ENCODE peak calls at places on chromosomes 6 and 20, in eight cellular contexts. J, L, I, K, A, P, Y and F are unnamed samples.
A peak's percentile ranks its signal among the peaks of the same experiment; 100 is the strongest.

GRCh38 chr6:158231551-158232444 is 63.6 kb downstream of the GTF2H5 start:
- DNase-seq in J (no peak), I (peak; percentile 54), Y (peak; percentile 75), P (peak; percentile 92), K (peak; percentile 69), A (peak; percentile 87), L (peak; percentile 66), F (peak; percentile 79)

GRCh38 chr20:56998438-56998837 is 268.0 kb downstream of the BMP7 start:
- DNase-seq in I (no peak), K (no peak), L (no peak), A (no peak), P (no peak), Y (no peak), J (no peak), F (no peak)

GRCh38 chr6:149052350-149053106 is 265.0 kb upstream of the TAB2 start:
- DNase-seq in L (no peak), K (no peak), Y (no peak), J (no peak), P (no peak), I (no peak), A (no peak), F (no peak)

GRCh38 chr6:17885079-17885478 is 102.4 kb downstream of the KIF13A start:
- DNase-seq in J (no peak), P (no peak), A (no peak), L (peak; percentile 11), K (no peak), Y (no peak), I (no peak), F (no peak)

GRCh38 chr6:160996316-160996715 is 4.7 kb downstream of the MAP3K4 start:
- DNase-seq in K (no peak), L (no peak), Y (no peak), P (no peak), I (no peak), J (no peak), A (no peak), F (no peak)

GRCh38 chr6:40171343-40171742 is 237.1 kb upstream of the MOCS1 start:
- DNase-seq in K (no peak), L (no peak), I (no peak), J (no peak), A (no peak), Y (no peak), P (no peak), F (no peak)

GRCh38 chr20:25042531-25043498 is 15.1 kb downstream of the ACSS1 start:
- DNase-seq in A (no peak), P (peak; percentile 77), Y (peak; percentile 70), J (no peak), I (no peak), K (no peak), L (no peak), F (peak; percentile 59)

GRCh38 chr20:63048516-63049190 is 41.9 kb upstream of the BHLHE23 start:
- DNase-seq in I (no peak), A (no peak), K (no peak), P (no peak), L (no peak), Y (no peak), J (no peak), F (no peak)

GRCh38 chr6:169426611-169427010 is 173.0 kb upstream of the THBS2 start:
- DNase-seq in J (no peak), I (no peak), L (no peak), A (no peak), K (no peak), Y (no peak), P (no peak), F (no peak)

GRCh38 chr6:128371113-128371512 is 149.3 kb downstream of the PTPRK start:
- DNase-seq in J (no peak), I (no peak), P (no peak), Y (no peak), L (no peak), A (no peak), K (no peak), F (no peak)

GRCh38 chr20:2578430-2579192 is 42.2 kb downstream of the TMC2 start:
- DNase-seq in P (no peak), L (no peak), I (no peak), Y (no peak), K (no peak), J (no peak), A (peak; percentile 63), F (no peak)

GRCh38 chr6:104816141-104816540 is 43.6 kb downstream of the HACE1 start:
- DNase-seq in K (no peak), L (no peak), Y (no peak), J (no peak), A (no peak), P (no peak), I (no peak), F (no peak)

GRCh38 chr20:55592866-55593265 is 412.5 kb downstream of the CBLN4 start:
- DNase-seq in L (no peak), A (no peak), J (no peak), K (no peak), Y (no peak), P (no peak), I (no peak), F (no peak)

GRCh38 chr6:159169557-159170332 is 545 bp downstream of the FNDC1 start:
- DNase-seq in K (peak; percentile 77), A (peak; percentile 52), Y (peak; percentile 22), L (peak; percentile 47), I (peak; percentile 46), J (no peak), P (peak; percentile 26), F (no peak)

GRCh38 chr6:139926711-139927110 is 552.3 kb upstream of the CITED2 start:
- DNase-seq in A (no peak), K (no peak), Y (no peak), I (peak; percentile 82), P (no peak), J (no peak), L (peak; percentile 38), F (no peak)

GRCh38 chr6:152583888-152584287 is 53.3 kb downstream of the SYNE1 start:
- DNase-seq in Y (no peak), J (no peak), K (no peak), I (no peak), P (no peak), L (no peak), A (no peak), F (no peak)

GRCh38 chr20:25320035-25320800 is 70.4 kb downstream of the ABHD12 start:
- DNase-seq in I (no peak), J (no peak), P (no peak), Y (no peak), K (no peak), A (no peak), L (no peak), F (no peak)

GRCh38 chr20:3858689-3859088 is 12.1 kb downstream of the MAVS start:
- DNase-seq in I (no peak), P (no peak), J (no peak), Y (no peak), A (no peak), K (no peak), L (no peak), F (no peak)

GRCh38 chr20:43925786-43926185 is 11.1 kb downstream of the TOX2 start:
- DNase-seq in J (no peak), A (no peak), L (peak; percentile 64), P (no peak), K (no peak), I (no peak), Y (peak; percentile 30), F (no peak)

DNA sequence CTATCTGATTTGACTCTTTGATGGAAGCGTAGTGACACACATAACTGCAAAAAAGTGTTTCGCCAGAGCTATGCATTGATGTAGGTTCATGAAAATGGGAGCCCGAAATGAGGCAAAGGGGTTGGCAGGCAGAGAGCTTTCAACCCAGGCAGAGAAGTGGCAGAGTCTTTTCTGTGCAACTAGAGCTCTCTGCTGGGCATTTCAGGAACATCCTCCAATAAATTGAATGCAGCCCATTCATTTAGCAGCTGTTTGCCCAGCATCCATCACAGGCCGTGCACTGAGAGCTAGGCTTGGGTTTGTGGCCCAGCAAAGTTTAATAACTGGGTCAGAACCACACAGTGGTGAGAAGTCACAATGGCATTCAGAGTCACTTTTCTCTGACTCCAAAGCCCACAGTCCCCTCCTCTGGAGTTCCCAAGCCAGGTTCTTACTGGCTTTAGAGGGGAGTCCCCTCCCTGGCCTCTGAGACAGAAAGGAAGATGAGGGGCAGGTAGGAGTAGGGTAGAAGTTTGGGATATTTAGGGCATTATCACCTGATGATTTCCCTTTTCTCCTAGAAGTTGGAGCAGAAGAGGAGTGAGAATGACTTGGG is 31.8 kb upstream of the ELMO2 start:
- DNase-seq in K (no peak), Y (no peak), A (peak; percentile 37), L (peak; percentile 41), I (peak; percentile 11), P (peak; percentile 44), J (no peak), F (no peak)
- TF ChIP-seq CTCF in K (peak; percentile 65), Y (peak; percentile 45), A (peak; percentile 48), L (peak; percentile 58), I (peak; percentile 38), P (peak; percentile 8), J (peak; percentile 48), F (no peak)

GRCh38 chr6:57038906-57039305 is 7.6 kb upstream of the KIAA1586 start:
- DNase-seq in A (no peak), J (no peak), P (no peak), Y (no peak), L (no peak), I (no peak), K (no peak), F (no peak)

GRCh38 chr6:57044568-57044967 is 1.9 kb upstream of the KIAA1586 start:
- DNase-seq in J (no peak), A (no peak), K (no peak), P (no peak), I (no peak), L (no peak), Y (no peak), F (no peak)

GRCh38 chr6:57035549-57035948 is 10.9 kb upstream of the KIAA1586 start:
- DNase-seq in P (no peak), I (no peak), K (no peak), A (no peak), Y (no peak), J (no peak), L (no peak), F (no peak)

DNA sequence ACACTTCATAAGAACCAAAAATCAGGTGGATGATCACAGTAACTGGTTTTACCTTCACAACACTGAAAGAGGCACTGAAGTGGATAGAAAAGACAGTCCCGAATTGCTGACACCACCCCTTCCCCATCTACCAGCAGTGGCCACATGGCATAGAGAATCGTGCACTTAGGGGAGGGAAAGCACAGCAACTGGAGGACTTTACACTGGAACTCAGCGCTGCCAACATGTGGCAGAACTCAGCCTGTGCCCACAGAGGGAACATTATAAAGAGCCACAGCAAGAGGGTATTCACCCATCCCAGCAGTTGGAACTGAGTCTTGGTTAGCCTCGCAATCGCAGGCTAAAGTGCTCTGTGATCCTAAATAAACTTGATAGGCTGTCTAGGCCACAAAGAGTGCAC is 6.5 kb upstream of the KIAA1586 start:
- DNase-seq in P (no peak), K (peak; percentile 52), L (no peak), I (no peak), J (no peak), A (no peak), Y (no peak), F (no peak)
- TF ChIP-seq CTCF in P (no peak), K (peak; percentile 52), L (no peak), I (peak; percentile 26), J (no peak), A (peak; percentile 5), Y (no peak), F (no peak)

GRCh38 chr6:89494131-89494793 is 61.3 kb downstream of the ANKRD6 start:
- DNase-seq in A (no peak), L (no peak), P (no peak), K (peak; percentile 41), J (no peak), I (no peak), Y (no peak), F (no peak)
- TF ChIP-seq CTCF in A (no peak), L (no peak), P (no peak), K (peak; percentile 58), J (no peak), I (peak; percentile 8), Y (no peak), F (no peak)

GRCh38 chr6:31881136-31881859 is 2.5 kb upstream of the SLC44A4 start:
- DNase-seq in A (no peak), K (no peak), L (no peak), J (no peak), I (no peak), P (no peak), Y (no peak), F (no peak)
- TF ChIP-seq CTCF in A (no peak), K (no peak), L (no peak), J (no peak), I (no peak), P (no peak), Y (no peak), F (no peak)